ENCODE peak calls at places on chromosomes 11 and 22, in nine cellular contexts. H is fibroblast of lung; O is GM23248; P is right atrium auricular region; J is CD8-positive, alpha-beta T cell; G is uterus; M is HAP-1; E is aorta; U is adrenal gland. Y is an unnamed sample.

GRCh38 chr11:19849947-19850593 is 137.4 kb downstream of the NAV2 start:
- DNase-seq in G (no peak), H (no peak), J (no peak), O (peak; percentile 35), P (no peak), E (no peak), M (no peak), U (no peak), Y (no peak)

GRCh38 chr22:35850831-35851230 is 133.2 kb downstream of the APOL5 start:
- DNase-seq in U (no peak), M (no peak), O (no peak), G (no peak), J (no peak), H (no peak), P (no peak), E (no peak), Y (no peak)

GRCh38 chr22:30239421-30240405 is 6.8 kb downstream of the LIF start:
- DNase-seq in G (no peak), E (no peak), O (no peak), J (no peak), M (no peak), U (no peak), H (no peak), P (no peak), Y (no peak)

GRCh38 chr11:99117603-99118002 is 96.9 kb downstream of the CNTN5 start:
- DNase-seq in H (no peak), J (no peak), E (no peak), P (no peak), U (no peak), G (no peak), M (no peak), O (no peak), Y (no peak)

GRCh38 chr11:123654566-123655081 is at the start of gene SCN3B:
- DNase-seq in P (no peak), G (peak; percentile 63), U (peak; percentile 61), H (peak; percentile 60), O (peak; percentile 70), J (no peak), M (peak; percentile 89), E (peak; percentile 77), Y (no peak)

GRCh38 chr11:84720706-84721402 is 906.3 kb downstream of the DLG2 start:
- DNase-seq in U (peak; percentile 24), G (peak; percentile 19), H (peak; percentile 1), O (peak; percentile 19), J (no peak), M (peak; percentile 58), P (peak; percentile 58), E (peak; percentile 75), Y (no peak)

GRCh38 chr11:17722000-17722643 is 2.8 kb downstream of the MYOD1 start:
- DNase-seq in G (no peak), J (no peak), O (peak; percentile 56), E (no peak), U (no peak), P (no peak), H (peak; percentile 12), M (no peak), Y (no peak)

GRCh38 chr11:46560300-46561025 is 33.4 kb downstream of the AMBRA1 start:
- DNase-seq in E (no peak), J (no peak), O (peak; percentile 63), U (no peak), H (peak; percentile 59), G (no peak), M (no peak), P (no peak), Y (no peak)

GRCh38 chr11:119049081-119049480 is 7.9 kb downstream of the HYOU1 start:
- DNase-seq in M (no peak), E (no peak), J (no peak), U (no peak), O (no peak), H (no peak), G (no peak), P (no peak), Y (no peak)

GRCh38 chr11:72813740-72814138 is 472 bp upstream of the ATG16L2 start:
- DNase-seq in U (peak; percentile 82), M (peak; percentile 87), O (peak; percentile 92), G (no peak), H (peak; percentile 80), E (peak; percentile 94), J (no peak), P (peak; percentile 82), Y (no peak)

DNA sequence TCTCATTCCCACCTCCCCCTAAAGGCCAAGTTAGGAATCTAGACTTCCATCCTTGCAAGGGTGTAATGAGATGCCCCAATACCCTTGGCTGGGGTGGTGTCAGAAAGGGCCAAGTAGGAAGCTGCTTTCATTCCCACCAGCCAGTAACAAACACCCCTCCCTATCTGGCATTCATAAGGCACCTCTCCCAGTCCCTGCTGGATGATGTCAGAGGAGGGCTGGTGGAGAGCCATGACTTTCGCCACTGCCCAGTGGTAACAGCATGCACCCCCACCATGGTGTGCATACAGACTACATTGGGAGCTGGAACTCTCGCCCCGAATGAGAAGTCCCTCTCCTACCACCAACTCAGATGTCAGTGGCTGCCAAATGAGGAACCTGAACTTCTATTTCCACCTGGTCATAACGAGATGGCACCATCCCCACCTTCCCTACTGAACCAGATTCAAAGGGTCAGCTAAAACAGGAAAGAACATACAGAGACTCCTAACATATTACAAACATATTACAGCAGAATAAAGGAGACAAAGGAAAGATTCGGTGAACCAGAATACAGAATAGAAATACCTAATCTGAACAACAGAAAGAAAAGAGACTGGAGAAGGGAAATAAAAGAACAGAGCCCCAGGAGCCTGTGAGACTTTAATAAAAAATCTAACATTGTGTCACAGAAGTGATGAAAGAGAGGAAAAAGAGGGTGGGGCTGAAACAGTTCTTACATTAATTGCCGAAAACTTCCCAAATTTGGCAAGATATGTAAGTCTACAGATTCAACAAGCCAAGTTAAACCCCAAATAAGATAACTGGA is 73.5 kb downstream of the SGSM3 start:
- DNase-seq in O (peak; percentile 36), P (peak; percentile 84), U (peak; percentile 17), H (no peak), G (no peak), J (no peak), M (no peak), E (peak; percentile 86), Y (no peak)
- H3K4me1 ChIP-seq in O (peaks cover 29% of the 10 kb centered on the region), P (peaks cover 49% of the 10 kb centered on the region), U (no peaks in the 10 kb centered on the region), H (peaks cover 4% of the 10 kb centered on the region), G (no peaks in the 10 kb centered on the region), J (peaks cover 59% of the 10 kb centered on the region), M (no peaks in the 10 kb centered on the region), E (peaks cover 4% of the 10 kb centered on the region), Y (peaks cover 5% of the 10 kb centered on the region)

GRCh38 chr11:68842427-68843051 is 823 bp upstream of the CPT1A start:
- DNase-seq in O (no peak), M (no peak), U (no peak), H (no peak), P (no peak), G (no peak), J (no peak), E (no peak), Y (no peak)

GRCh38 chr11:68841718-68842426 is at the start of gene CPT1A:
- DNase-seq in P (peak; percentile 74), H (peak; percentile 68), O (peak; percentile 92), M (peak; percentile 82), E (peak; percentile 94), G (peak; percentile 80), J (peak; percentile 56), U (peak; percentile 79), Y (peak; percentile 60)

GRCh38 chr11:68844376-68844775 is 2.7 kb upstream of the CPT1A start:
- DNase-seq in P (no peak), M (no peak), G (no peak), J (no peak), E (no peak), H (no peak), U (no peak), O (no peak), Y (no peak)

GRCh38 chr11:68843703-68844312 is 2.1 kb upstream of the CPT1A start:
- DNase-seq in G (peak; percentile 62), P (no peak), H (peak; percentile 15), U (peak; percentile 82), M (peak; percentile 85), O (no peak), E (peak; percentile 88), J (peak; percentile 64), Y (peak; percentile 62)

DNA sequence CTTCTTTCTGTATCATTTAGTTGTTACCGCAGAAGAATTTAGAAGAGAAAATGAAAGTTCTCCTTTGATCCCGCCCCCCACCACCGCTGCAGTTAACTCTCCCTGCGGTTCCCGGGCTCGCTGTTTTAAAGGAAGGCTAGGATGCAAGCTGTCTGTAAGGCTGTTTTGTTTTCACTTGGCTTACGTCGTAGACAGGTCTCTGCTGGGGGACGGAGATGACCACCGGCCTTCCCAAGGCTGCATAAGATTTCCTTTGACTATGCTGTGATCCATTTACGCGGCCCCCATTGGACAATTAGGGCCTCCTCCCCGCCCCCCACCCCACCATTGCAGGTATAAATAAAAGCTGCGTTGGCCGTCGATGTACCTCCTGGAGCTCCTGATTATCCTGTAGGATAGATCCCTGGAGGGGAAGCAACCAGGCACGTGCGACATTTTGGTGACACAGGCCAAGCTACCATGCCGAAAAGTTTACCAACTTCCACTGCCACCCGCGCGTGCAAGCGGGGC is 1.4 kb upstream of the CPT1A start:
- DNase-seq in J (peak; percentile 44), H (peak; percentile 43), O (peak; percentile 62), M (no peak), G (peak; percentile 39), P (no peak), U (peak; percentile 54), E (no peak), Y (peak; percentile 47)
- H3K27me3 ChIP-seq in J (no peaks in the 10 kb centered on the region), H (no peaks in the 10 kb centered on the region), O (no peaks in the 10 kb centered on the region), M (no peaks in the 10 kb centered on the region), G (no peaks in the 10 kb centered on the region), P (no peaks in the 10 kb centered on the region), U (no peaks in the 10 kb centered on the region), E (no peaks in the 10 kb centered on the region), Y (no peaks in the 10 kb centered on the region)

GRCh38 chr22:19971276-19972124 is 29.9 kb upstream of the TXNRD2 start:
- DNase-seq in M (no peak), U (no peak), E (no peak), G (no peak), O (no peak), P (no peak), J (no peak), H (no peak), Y (no peak)
- H3K36me3 ChIP-seq in M (peaks cover 39% of the 10 kb centered on the region), U (no peaks in the 10 kb centered on the region), E (peaks cover 5% of the 10 kb centered on the region), G (no peaks in the 10 kb centered on the region), O (no peaks in the 10 kb centered on the region), P (peaks cover 43% of the 10 kb centered on the region), J (no peaks in the 10 kb centered on the region), H (peaks cover 16% of the 10 kb centered on the region), Y (peaks cover 4% of the 10 kb centered on the region)

GRCh38 chr22:18906896-18907295 is 776 bp downstream of the DGCR6 start:
- DNase-seq in M (peak; percentile 34), G (no peak), H (no peak), O (no peak), U (peak; percentile 17), E (no peak), P (no peak), J (no peak), Y (no peak)
- H3K4me1 ChIP-seq in M (no peaks in the 10 kb centered on the region), G (no peaks in the 10 kb centered on the region), H (no peaks in the 10 kb centered on the region), O (no peaks in the 10 kb centered on the region), U (no peaks in the 10 kb centered on the region), E (no peaks in the 10 kb centered on the region), P (no peaks in the 10 kb centered on the region), J (no peaks in the 10 kb centered on the region), Y (no peaks in the 10 kb centered on the region)